ENCODE peak calls at places on chromosomes 5 and 9, in nine cellular contexts. O, J, Y, E, B, K, F, G and M are unnamed samples. For H3K4me1, the result is how much of the 10 kb centered on the place peaks cover.

GRCh38 chr5:15929616-15930303 is 249.8 kb downstream of the MARCHF11 start:
- DNase-seq in O (no peak), J (no peak), Y (no peak), E (no peak), B (no peak), K (peak), F (no peak), G (no peak), M (no peak)

GRCh38 chr9:69798737-69799136 is 21.9 kb upstream of the CFAP95 start:
- DNase-seq in O (no peak), J (no peak), Y (no peak), E (peak), B (no peak), K (peak), F (no peak), G (no peak), M (no peak)

GRCh38 chr9:135239100-135239768 is 151.8 kb downstream of the OLFM1 start:
- DNase-seq in O (no peak), J (peak), Y (no peak), E (no peak), B (no peak), K (no peak), F (no peak), G (no peak), M (no peak)

GRCh38 chr5:75640826-75641225 is 29.6 kb downstream of the ANKDD1B start:
- DNase-seq in O (no peak), J (no peak), Y (no peak), E (no peak), B (no peak), K (peak), F (no peak), G (no peak), M (no peak)

GRCh38 chr5:65262590-65263189 is 219.0 kb downstream of the ADAMTS6 start:
- DNase-seq in O (no peak), J (no peak), Y (peak), E (no peak), B (no peak), K (peak), F (no peak), G (peak), M (no peak)

GRCh38 chr9:116151966-116152381 is 1.6 kb upstream of the PAPPA start:
- DNase-seq in O (no peak), J (no peak), Y (no peak), E (peak), B (peak), K (peak), F (no peak), G (no peak), M (peak)

GRCh38 chr9:26245072-26245471 is 566.8 kb upstream of the TUSC1 start:
- DNase-seq in O (no peak), J (no peak), Y (no peak), E (no peak), B (no peak), K (no peak), F (no peak), G (no peak), M (no peak)

GRCh38 chr9:34654317-34655083 is 2.5 kb downstream of the IL11RA start:
- DNase-seq in O (peak), J (peak), Y (peak), E (no peak), B (no peak), K (no peak), F (no peak), G (peak), M (no peak)

GRCh38 chr5:148290271-148291195 is 21.7 kb upstream of the SPINK7 start:
- DNase-seq in O (no peak), J (no peak), Y (no peak), E (peak), B (no peak), K (no peak), F (no peak), G (no peak), M (no peak)

GRCh38 chr5:16931334-16932110 is 4.6 kb downstream of the MYO10 start:
- DNase-seq in O (peak), J (no peak), Y (no peak), E (no peak), B (peak), K (peak), F (no peak), G (peak), M (no peak)

GRCh38 chr5:97098864-97099454 is 43.5 kb downstream of the LIX1 start:
- DNase-seq in O (no peak), J (no peak), Y (no peak), E (no peak), B (no peak), K (peak), F (no peak), G (no peak), M (no peak)

GRCh38 chr5:94367900-94368299 is 250.5 kb downstream of the KIAA0825 start:
- DNase-seq in O (no peak), J (no peak), Y (no peak), E (peak), B (no peak), K (no peak), F (no peak), G (no peak), M (no peak)

GRCh38 chr9:124652203-124652992 is 118.7 kb downstream of the NR6A1 start:
- DNase-seq in O (no peak), J (no peak), Y (peak), E (peak), B (peak), K (peak), F (no peak), G (peak), M (peak)

GRCh38 chr5:138459311-138459710 is 6.0 kb upstream of the EGR1 start:
- DNase-seq in O (peak), J (no peak), Y (peak), E (no peak), B (no peak), K (no peak), F (peak), G (peak), M (no peak)
- H3K4me1 ChIP-seq in O (under half), J (half or more), Y (half or more), E (under half), B (under half), K (under half), F (under half), G (under half), M (under half)

GRCh38 chr5:142316051-142316450 is 8.8 kb downstream of the SPRY4 start:
- DNase-seq in O (no peak), J (no peak), Y (peak), E (no peak), B (no peak), K (peak), F (no peak), G (peak), M (no peak)
- H3K4me1 ChIP-seq in O (under half), J (half or more), Y (half or more), E (under half), B (under half), K (under half), F (under half), G (under half), M (half or more)

GRCh38 chr9:22238809-22239684 is 207.6 kb upstream of the DMRTA1 start:
- DNase-seq in O (no peak), J (no peak), Y (no peak), E (peak), B (no peak), K (peak), F (no peak), G (no peak), M (peak)
- H3K4me1 ChIP-seq in O (under half), J (under half), Y (under half), E (under half), B (half or more), K (under half), F (under half), G (under half), M (under half)

DNA sequence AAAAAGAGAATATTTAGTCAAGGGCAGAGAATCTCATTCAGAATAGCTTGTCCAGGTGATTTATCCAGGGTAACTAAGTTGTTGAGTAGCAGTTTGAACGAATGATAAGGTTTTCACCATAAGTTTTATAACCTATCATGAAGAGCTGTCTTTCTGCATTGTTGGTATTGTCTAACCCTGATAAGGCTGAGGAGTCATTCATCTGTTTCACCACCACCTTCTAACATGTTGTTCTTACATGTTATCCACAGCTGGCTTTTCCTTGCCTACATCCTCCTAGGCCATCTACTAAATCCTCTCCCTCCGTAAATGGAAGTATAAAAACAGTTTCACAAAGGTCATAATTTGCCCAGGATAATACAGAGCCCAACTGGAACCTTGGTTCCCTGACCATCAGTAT is 24.1 kb downstream of the ZNF462 start:
- DNase-seq in O (no peak), J (no peak), Y (no peak), E (no peak), B (no peak), K (no peak), F (no peak), G (no peak), M (no peak)
- H3K4me1 ChIP-seq in O (under half), J (half or more), Y (half or more), E (under half), B (under half), K (under half), F (under half), G (under half), M (half or more)

GRCh38 chr5:24786108-24786507 is 141.3 kb upstream of the CDH10 start:
- DNase-seq in O (no peak), J (no peak), Y (no peak), E (no peak), B (no peak), K (no peak), F (no peak), G (no peak), M (no peak)

GRCh38 chr5:24788829-24789509 is 144.2 kb upstream of the CDH10 start:
- DNase-seq in O (no peak), J (no peak), Y (no peak), E (peak), B (peak), K (peak), F (no peak), G (no peak), M (no peak)

DNA sequence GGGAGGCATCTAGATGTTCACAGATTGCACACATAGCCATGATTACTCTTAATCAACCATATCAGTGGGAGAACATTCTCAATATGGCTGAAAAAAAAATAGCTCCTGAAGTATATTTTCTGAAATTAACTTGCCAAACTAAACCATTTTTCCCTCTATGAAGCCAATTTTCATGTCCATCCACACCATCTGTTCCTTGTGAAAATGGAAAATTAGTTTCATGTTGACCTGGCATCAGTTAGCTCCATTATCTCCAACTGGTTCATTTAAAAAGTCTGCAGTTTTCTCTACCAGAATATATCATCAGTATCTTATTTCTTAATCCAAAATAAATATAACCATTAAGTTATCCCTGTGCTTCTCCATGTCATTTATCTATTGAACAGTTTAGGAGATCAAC is 138.8 kb upstream of the CDH10 start:
- DNase-seq in O (no peak), J (no peak), Y (no peak), E (no peak), B (no peak), K (no peak), F (no peak), G (no peak), M (no peak)
- H3K4me1 ChIP-seq in O (under half), J (under half), Y (under half), E (under half), B (under half), K (under half), F (under half), G (under half), M (under half)

DNA sequence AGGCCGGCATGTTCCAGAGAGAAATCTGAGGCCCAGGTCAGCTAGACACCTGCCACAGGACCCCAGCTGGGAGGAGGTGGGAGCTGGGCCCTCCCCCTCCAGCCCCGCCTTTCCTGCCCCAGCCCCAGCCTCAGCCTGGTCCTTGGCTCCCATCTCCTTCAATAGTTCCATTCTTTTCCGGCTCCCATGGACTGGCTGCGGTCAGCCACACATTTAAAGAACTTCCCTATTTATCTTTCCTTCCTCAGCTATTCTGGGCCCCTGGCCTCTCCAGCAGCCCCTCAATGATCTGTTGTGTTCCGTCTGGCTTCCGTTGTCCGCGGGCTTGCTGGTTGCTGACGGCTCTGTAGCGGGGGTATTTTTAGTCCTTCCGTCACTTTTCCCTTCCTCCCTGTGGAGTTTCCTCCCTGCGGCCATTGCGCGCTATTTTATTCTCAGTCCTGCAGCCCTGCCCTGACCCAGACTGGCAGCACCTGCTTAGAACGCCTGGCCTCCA is 73.8 kb downstream of the AMBP start:
- DNase-seq in O (no peak), J (peak), Y (peak), E (no peak), B (no peak), K (peak), F (no peak), G (peak), M (peak)
- H3K4me1 ChIP-seq in O (under half), J (under half), Y (under half), E (under half), B (under half), K (under half), F (under half), G (under half), M (under half)

GRCh38 chr9:120934271-120934670 is 7.7 kb upstream of the TRAF1 start:
- DNase-seq in O (no peak), J (no peak), Y (no peak), E (no peak), B (no peak), K (no peak), F (no peak), G (peak), M (no peak)
- H3K4me1 ChIP-seq in O (under half), J (half or more), Y (half or more), E (under half), B (under half), K (under half), F (half or more), G (under half), M (under half)